ENCODE peak calls at places on chromosomes 13 and 19, in four cellular contexts. One of them, this sample, is unnamed.

GRCh38 chr19:33664744-33665143 is 43.0 kb downstream of the CHST8 start:
- DNase-seq in ovary: no peak
- DNase-seq in body of pancreas: no peak
- DNase-seq in IMR-90: no peak
- DNase-seq in this sample: no peak

GRCh38 chr19:33339016-33339749 is 34.3 kb upstream of the CEBPG start:
- DNase-seq in IMR-90: no peak
- DNase-seq in body of pancreas: no peak
- DNase-seq in ovary: no peak
- DNase-seq in this sample: no peak

GRCh38 chr19:38122402-38123093 is 101.5 kb downstream of the DPF1 start:
- DNase-seq in IMR-90: no peak
- DNase-seq in body of pancreas: no peak
- DNase-seq in ovary: no peak
- DNase-seq in this sample: no peak

GRCh38 chr13:48194392-48194754 is 38.6 kb upstream of the ITM2B start:
- DNase-seq in body of pancreas: no peak
- DNase-seq in IMR-90: no peak
- DNase-seq in ovary: no peak
- DNase-seq in this sample: no peak

GRCh38 chr19:46967578-46968018 is 52.0 kb upstream of the NPAS1 start:
- DNase-seq in IMR-90: no peak
- DNase-seq in body of pancreas: no peak
- DNase-seq in ovary: no peak
- DNase-seq in this sample: peak; percentile 62

GRCh38 chr13:112859817-112860190 is 109.2 kb upstream of the MCF2L start:
- DNase-seq in IMR-90: peak; percentile 82
- DNase-seq in body of pancreas: no peak
- DNase-seq in ovary: no peak
- DNase-seq in this sample: no peak

GRCh38 chr13:113044431-113045114 is 61.0 kb upstream of the F7 start:
- DNase-seq in ovary: no peak
- DNase-seq in body of pancreas: no peak
- DNase-seq in IMR-90: no peak
- DNase-seq in this sample: peak; percentile 16

GRCh38 chr19:4390017-4390861 is 10.1 kb downstream of the SH3GL1 start:
- DNase-seq in ovary: peak; percentile 38
- DNase-seq in body of pancreas: no peak
- DNase-seq in IMR-90: peak; percentile 56
- DNase-seq in this sample: peak; percentile 72

GRCh38 chr13:23793711-23794110 is 95.5 kb downstream of the MIPEP start:
- DNase-seq in ovary: no peak
- DNase-seq in body of pancreas: no peak
- DNase-seq in IMR-90: no peak
- DNase-seq in this sample: no peak

GRCh38 chr19:996051-996838 is 4.0 kb upstream of the GRIN3B start:
- DNase-seq in body of pancreas: peak; percentile 52
- DNase-seq in IMR-90: peak; percentile 53
- DNase-seq in ovary: no peak
- DNase-seq in this sample: peak; percentile 27

GRCh38 chr13:105291987-105292386 is 1243.5 kb downstream of the EFNB2 start:
- DNase-seq in ovary: no peak
- DNase-seq in body of pancreas: no peak
- DNase-seq in IMR-90: no peak
- DNase-seq in this sample: no peak

GRCh38 chr19:47141695-47142094 is 11.1 kb downstream of the SAE1 start:
- DNase-seq in ovary: no peak
- DNase-seq in body of pancreas: no peak
- DNase-seq in IMR-90: no peak
- DNase-seq in this sample: no peak

GRCh38 chr19:51367565-51368365 is 1.0 kb downstream of the CLDND2 start:
- DNase-seq in IMR-90: peak; percentile 98
- DNase-seq in body of pancreas: peak; percentile 98
- DNase-seq in ovary: peak; percentile 100
- DNase-seq in this sample: peak; percentile 100

GRCh38 chr13:104773775-104774174 is 1707.6 kb upstream of the SLC10A2 start:
- DNase-seq in ovary: no peak
- DNase-seq in body of pancreas: no peak
- DNase-seq in IMR-90: peak; percentile 54
- DNase-seq in this sample: no peak

GRCh38 chr13:95704510-95704909 is 27.6 kb downstream of the DNAJC3 start:
- DNase-seq in ovary: no peak
- DNase-seq in IMR-90: no peak
- DNase-seq in body of pancreas: peak; percentile 58
- DNase-seq in this sample: no peak

GRCh38 chr19:44553478-44554171 is 24.1 kb upstream of the CEACAM20 start:
- DNase-seq in ovary: no peak
- DNase-seq in body of pancreas: no peak
- DNase-seq in IMR-90: no peak
- DNase-seq in this sample: no peak

GRCh38 chr13:30616927-30617314 is 799 bp upstream of the USPL1 start:
- DNase-seq in ovary: no peak
- DNase-seq in body of pancreas: peak; percentile 73
- DNase-seq in IMR-90: peak; percentile 89
- DNase-seq in this sample: peak; percentile 75

GRCh38 chr13:64362564-64362963 is 2867.6 kb downstream of the PCDH9 start:
- DNase-seq in ovary: no peak
- DNase-seq in IMR-90: no peak
- DNase-seq in body of pancreas: no peak
- DNase-seq in this sample: no peak

GRCh38 chr13:24777171-24777570 is 13.2 kb downstream of the RNF17 start:
- DNase-seq in body of pancreas: no peak
- DNase-seq in ovary: no peak
- DNase-seq in IMR-90: no peak
- DNase-seq in this sample: no peak

GRCh38 chr13:25980255-25980654 is 71.6 kb downstream of the SHISA2 start:
- DNase-seq in IMR-90: peak; percentile 3
- DNase-seq in body of pancreas: no peak
- DNase-seq in ovary: no peak
- DNase-seq in this sample: no peak

GRCh38 chr13:65057986-65058385 is 2172.2 kb downstream of the PCDH9 start:
- DNase-seq in ovary: no peak
- DNase-seq in IMR-90: no peak
- DNase-seq in body of pancreas: no peak
- DNase-seq in this sample: no peak

GRCh38 chr19:45440259-45440638 is 16.5 kb upstream of the ERCC1 start:
- DNase-seq in IMR-90: no peak
- DNase-seq in body of pancreas: no peak
- DNase-seq in ovary: peak; percentile 49
- DNase-seq in this sample: no peak

GRCh38 chr13:112905990-112906641 is 62.9 kb upstream of the MCF2L start:
- DNase-seq in body of pancreas: no peak
- DNase-seq in IMR-90: no peak
- DNase-seq in ovary: no peak
- DNase-seq in this sample: no peak

GRCh38 chr19:470701-471100 is 9.9 kb upstream of the SHC2 start:
- DNase-seq in ovary: no peak
- DNase-seq in body of pancreas: no peak
- DNase-seq in IMR-90: no peak
- DNase-seq in this sample: no peak

GRCh38 chr19:3509566-3509989 is 3.5 kb downstream of the FZR1 start:
- DNase-seq in body of pancreas: no peak
- DNase-seq in IMR-90: peak; percentile 80
- DNase-seq in ovary: no peak
- DNase-seq in this sample: no peak

DNA sequence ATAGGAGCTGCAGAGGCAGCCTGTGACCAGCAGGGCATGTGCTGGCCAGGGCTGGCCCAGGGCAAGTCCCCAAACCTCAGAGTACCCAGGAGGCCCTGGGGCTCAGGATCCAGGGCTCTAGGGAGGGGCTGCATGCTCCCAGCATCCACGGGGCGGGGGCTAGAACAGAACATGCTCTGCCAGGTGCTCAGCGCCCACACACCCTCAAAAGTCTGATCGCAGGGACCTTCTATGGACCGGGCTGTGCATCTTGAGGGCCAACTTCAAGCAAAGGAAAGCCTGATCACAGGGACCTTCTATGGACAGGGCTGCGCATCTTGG is 33.5 kb downstream of the ELL start:
- DNase-seq in body of pancreas: no peak
- DNase-seq in IMR-90: no peak
- DNase-seq in ovary: no peak
- DNase-seq in this sample: no peak
- H3K4me1 ChIP-seq in body of pancreas: peaks cover 74% of the 10 kb centered on the region
- H3K4me1 ChIP-seq in IMR-90: peaks cover 29% of the 10 kb centered on the region
- H3K4me1 ChIP-seq in ovary: peaks cover 21% of the 10 kb centered on the region
- H3K4me1 ChIP-seq in this sample: peaks cover 4% of the 10 kb centered on the region

GRCh38 chr13:78239681-78240080 is 321.1 kb upstream of the EDNRB start:
- DNase-seq in IMR-90: peak; percentile 1
- DNase-seq in body of pancreas: no peak
- DNase-seq in ovary: no peak
- DNase-seq in this sample: no peak
- H3K4me1 ChIP-seq in IMR-90: no peaks in the 10 kb centered on the region
- H3K4me1 ChIP-seq in body of pancreas: no peaks in the 10 kb centered on the region
- H3K4me1 ChIP-seq in ovary: no peaks in the 10 kb centered on the region
- H3K4me1 ChIP-seq in this sample: no peaks in the 10 kb centered on the region

DNA sequence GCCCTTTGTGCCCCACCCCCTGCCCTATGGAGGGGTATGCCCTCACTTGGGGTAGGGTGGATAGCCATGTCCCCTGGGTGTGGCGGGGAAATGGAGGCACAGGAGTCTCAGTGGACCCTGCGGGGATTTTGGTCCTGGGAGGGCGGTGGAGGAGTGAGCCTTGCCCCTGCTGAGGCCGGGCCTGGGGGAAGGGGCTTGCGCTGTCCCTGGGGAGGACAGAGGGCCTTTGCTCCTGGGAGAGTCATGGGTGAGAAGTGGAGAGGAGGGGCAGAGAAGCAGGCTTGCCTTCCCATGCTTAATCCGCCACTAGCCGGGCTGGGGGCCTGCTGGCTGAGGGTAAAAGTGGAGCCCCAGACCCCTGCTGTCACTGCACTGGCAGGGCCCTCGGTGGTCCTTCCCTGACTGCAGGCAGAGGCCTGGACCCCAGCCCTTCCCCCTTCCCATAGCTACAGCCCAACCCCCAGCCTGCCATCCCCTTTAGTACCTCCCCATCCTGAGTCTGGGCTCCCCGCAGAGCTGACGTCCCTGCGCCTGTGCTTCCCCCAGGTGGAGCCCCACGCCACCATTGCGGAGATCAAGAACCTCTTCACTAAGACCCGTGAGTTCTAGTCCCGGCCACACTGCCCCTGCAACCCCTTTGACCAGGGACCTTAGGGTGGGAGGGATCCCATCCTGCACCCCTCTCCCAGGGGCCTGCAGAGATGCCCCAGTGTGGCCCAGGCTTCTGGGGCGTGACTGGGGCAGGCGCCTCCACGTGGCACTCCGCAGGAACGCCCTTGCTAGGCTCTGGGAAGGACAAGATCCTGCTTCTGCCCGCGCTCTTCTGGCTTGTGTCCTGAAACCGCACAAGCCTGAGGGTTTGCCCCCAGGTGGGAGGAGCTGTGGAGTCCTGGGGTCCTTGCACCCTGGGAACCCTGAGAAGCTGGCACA is 8.9 kb downstream of the NDUFB7 start:
- DNase-seq in body of pancreas: no peak
- DNase-seq in IMR-90: no peak
- DNase-seq in ovary: no peak
- DNase-seq in this sample: no peak
- H3K4me1 ChIP-seq in body of pancreas: peaks cover 14% of the 10 kb centered on the region
- H3K4me1 ChIP-seq in IMR-90: peaks cover 5% of the 10 kb centered on the region
- H3K4me1 ChIP-seq in ovary: no peaks in the 10 kb centered on the region
- H3K4me1 ChIP-seq in this sample: peaks cover 6% of the 10 kb centered on the region

DNA sequence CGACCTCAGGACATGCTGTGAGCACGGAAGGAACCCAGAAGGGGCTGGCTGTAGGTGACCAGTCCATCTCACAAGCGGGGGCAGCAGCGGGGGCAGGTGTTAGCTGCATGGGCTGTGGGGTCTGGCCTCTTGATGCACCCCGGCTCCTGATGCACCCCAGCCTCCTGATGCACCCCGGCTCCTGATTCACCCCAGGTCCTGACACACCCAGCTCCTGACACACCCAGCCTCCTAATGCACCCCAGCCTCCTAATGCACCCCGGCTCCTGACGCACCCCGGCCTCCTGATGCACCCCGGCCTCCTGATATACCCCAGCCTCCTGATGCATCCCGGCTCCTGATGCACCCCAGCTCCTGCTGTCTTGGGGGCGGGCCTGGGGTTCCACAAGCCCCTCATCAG is 7.4 kb downstream of the LSM7 start:
- DNase-seq in body of pancreas: no peak
- DNase-seq in ovary: no peak
- DNase-seq in IMR-90: no peak
- DNase-seq in this sample: peak; percentile 14
- H3K4me1 ChIP-seq in body of pancreas: no peaks in the 10 kb centered on the region
- H3K4me1 ChIP-seq in ovary: no peaks in the 10 kb centered on the region
- H3K4me1 ChIP-seq in IMR-90: no peaks in the 10 kb centered on the region
- H3K4me1 ChIP-seq in this sample: no peaks in the 10 kb centered on the region

This sample was measured in right lobe of liver.